ENCODE peak calls at places on chromosomes 7 and 10, in nine cellular contexts. One of them, this sample, is unnamed.

GRCh38 chr10:5317547-5318107 is 47.1 kb upstream of the UCN3 start:
- DNase-seq in mesenchymal stem cell: peak
- DNase-seq in AG04449: peak
- DNase-seq in astrocyte of the spinal cord: peak
- DNase-seq in heart left ventricle: no peak
- DNase-seq in neural progenitor cell: no peak
- DNase-seq in stomach: no peak
- DNase-seq in HCT116: no peak
- DNase-seq in body of pancreas: no peak
- DNase-seq in this sample: peak

GRCh38 chr10:105041956-105042355 is 400.9 kb downstream of the SORCS3 start:
- DNase-seq in mesenchymal stem cell: no peak
- DNase-seq in AG04449: no peak
- DNase-seq in astrocyte of the spinal cord: no peak
- DNase-seq in heart left ventricle: no peak
- DNase-seq in neural progenitor cell: no peak
- DNase-seq in stomach: no peak
- DNase-seq in HCT116: no peak
- DNase-seq in body of pancreas: peak
- DNase-seq in this sample: no peak

GRCh38 chr10:119115921-119116320 is 12.0 kb downstream of the DENND10 start:
- DNase-seq in mesenchymal stem cell: peak
- DNase-seq in AG04449: no peak
- DNase-seq in astrocyte of the spinal cord: no peak
- DNase-seq in heart left ventricle: no peak
- DNase-seq in neural progenitor cell: no peak
- DNase-seq in stomach: no peak
- DNase-seq in HCT116: no peak
- DNase-seq in body of pancreas: no peak
- DNase-seq in this sample: no peak

GRCh38 chr10:43249962-43250624 is 16.8 kb downstream of the RASGEF1A start:
- DNase-seq in mesenchymal stem cell: no peak
- DNase-seq in AG04449: no peak
- DNase-seq in astrocyte of the spinal cord: no peak
- DNase-seq in heart left ventricle: peak
- DNase-seq in neural progenitor cell: peak
- DNase-seq in stomach: peak
- DNase-seq in HCT116: no peak
- DNase-seq in body of pancreas: no peak
- DNase-seq in this sample: no peak

GRCh38 chr7:93890041-93890463 is 501 bp downstream of the TFPI2 start:
- DNase-seq in mesenchymal stem cell: peak
- DNase-seq in AG04449: no peak
- DNase-seq in astrocyte of the spinal cord: peak
- DNase-seq in heart left ventricle: no peak
- DNase-seq in neural progenitor cell: peak
- DNase-seq in stomach: no peak
- DNase-seq in HCT116: no peak
- DNase-seq in body of pancreas: peak
- DNase-seq in this sample: no peak

GRCh38 chr10:91077549-91078017 is 142.9 kb upstream of the PCGF5 start:
- DNase-seq in mesenchymal stem cell: no peak
- DNase-seq in AG04449: no peak
- DNase-seq in astrocyte of the spinal cord: peak
- DNase-seq in heart left ventricle: peak
- DNase-seq in neural progenitor cell: no peak
- DNase-seq in stomach: peak
- DNase-seq in HCT116: no peak
- DNase-seq in body of pancreas: peak
- DNase-seq in this sample: no peak

GRCh38 chr7:46290374-46291061 is 369.4 kb upstream of the IGFBP3 start:
- DNase-seq in mesenchymal stem cell: no peak
- DNase-seq in AG04449: no peak
- DNase-seq in astrocyte of the spinal cord: no peak
- DNase-seq in heart left ventricle: no peak
- DNase-seq in neural progenitor cell: no peak
- DNase-seq in stomach: no peak
- DNase-seq in HCT116: no peak
- DNase-seq in body of pancreas: no peak
- DNase-seq in this sample: no peak

GRCh38 chr10:59027975-59028640 is 148.3 kb upstream of the PHYHIPL start:
- DNase-seq in mesenchymal stem cell: no peak
- DNase-seq in AG04449: no peak
- DNase-seq in astrocyte of the spinal cord: peak
- DNase-seq in heart left ventricle: no peak
- DNase-seq in neural progenitor cell: no peak
- DNase-seq in stomach: no peak
- DNase-seq in HCT116: no peak
- DNase-seq in body of pancreas: no peak
- DNase-seq in this sample: no peak

DNA sequence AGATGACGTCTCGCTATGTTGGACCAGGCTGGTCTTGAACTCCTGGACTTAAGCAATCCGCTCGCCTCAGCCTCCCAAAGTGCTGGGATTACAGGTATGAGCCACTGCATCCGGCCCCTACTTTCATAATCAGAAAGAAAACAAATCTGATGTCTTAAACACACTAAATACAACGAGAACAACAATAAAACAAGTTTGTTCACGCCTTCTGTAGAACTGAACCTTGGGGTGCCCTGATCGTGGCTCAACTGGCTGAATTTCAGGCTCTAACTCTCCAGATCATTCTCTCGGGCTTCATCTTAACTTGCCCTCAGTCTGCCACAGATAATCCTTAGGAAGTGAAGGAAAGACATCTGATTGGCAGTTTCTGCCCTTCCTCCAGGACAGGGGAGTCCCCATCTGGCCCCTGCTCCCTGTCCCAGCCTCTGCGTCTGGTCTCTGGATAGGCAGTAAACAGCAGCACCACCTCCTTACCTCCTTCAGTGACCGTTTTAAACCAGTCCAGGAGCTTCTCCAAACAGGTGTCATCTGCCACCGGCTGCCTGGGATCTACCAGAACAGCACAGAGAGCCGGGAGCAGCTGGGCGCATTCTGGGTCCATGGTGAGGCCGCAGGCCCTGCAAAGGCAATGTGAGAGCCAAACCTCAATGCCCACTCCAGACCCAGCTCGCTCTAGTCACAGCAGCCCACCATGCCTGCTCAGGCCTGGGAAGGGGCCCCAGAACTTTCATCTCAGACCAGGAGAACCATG is 1.3 kb downstream of the BRAT1 start:
- DNase-seq in mesenchymal stem cell: no peak
- DNase-seq in AG04449: no peak
- DNase-seq in astrocyte of the spinal cord: no peak
- DNase-seq in heart left ventricle: no peak
- DNase-seq in neural progenitor cell: no peak
- DNase-seq in stomach: no peak
- DNase-seq in HCT116: no peak
- DNase-seq in body of pancreas: no peak
- DNase-seq in this sample: no peak
- H3K4me3 ChIP-seq in mesenchymal stem cell: no peak
- H3K4me3 ChIP-seq in AG04449: peak
- H3K4me3 ChIP-seq in astrocyte of the spinal cord: peak
- H3K4me3 ChIP-seq in heart left ventricle: peak
- H3K4me3 ChIP-seq in neural progenitor cell: peak
- H3K4me3 ChIP-seq in stomach: peak
- H3K4me3 ChIP-seq in HCT116: peak
- H3K4me3 ChIP-seq in body of pancreas: no peak
- H3K4me3 ChIP-seq in this sample: peak

GRCh38 chr10:113453351-113453750 is 99.5 kb upstream of the HABP2 start:
- DNase-seq in mesenchymal stem cell: no peak
- DNase-seq in AG04449: no peak
- DNase-seq in astrocyte of the spinal cord: no peak
- DNase-seq in heart left ventricle: no peak
- DNase-seq in neural progenitor cell: no peak
- DNase-seq in stomach: no peak
- DNase-seq in HCT116: no peak
- DNase-seq in body of pancreas: no peak
- DNase-seq in this sample: no peak

GRCh38 chr10:113457408-113457807 is 95.4 kb upstream of the HABP2 start:
- DNase-seq in mesenchymal stem cell: no peak
- DNase-seq in AG04449: no peak
- DNase-seq in astrocyte of the spinal cord: no peak
- DNase-seq in heart left ventricle: no peak
- DNase-seq in neural progenitor cell: no peak
- DNase-seq in stomach: no peak
- DNase-seq in HCT116: no peak
- DNase-seq in body of pancreas: no peak
- DNase-seq in this sample: no peak

GRCh38 chr10:113456741-113457140 is 96.1 kb upstream of the HABP2 start:
- DNase-seq in mesenchymal stem cell: no peak
- DNase-seq in AG04449: no peak
- DNase-seq in astrocyte of the spinal cord: no peak
- DNase-seq in heart left ventricle: no peak
- DNase-seq in neural progenitor cell: no peak
- DNase-seq in stomach: no peak
- DNase-seq in HCT116: no peak
- DNase-seq in body of pancreas: no peak
- DNase-seq in this sample: no peak

GRCh38 chr10:113452146-113452545 is 100.7 kb upstream of the HABP2 start:
- DNase-seq in mesenchymal stem cell: no peak
- DNase-seq in AG04449: no peak
- DNase-seq in astrocyte of the spinal cord: no peak
- DNase-seq in heart left ventricle: no peak
- DNase-seq in neural progenitor cell: no peak
- DNase-seq in stomach: no peak
- DNase-seq in HCT116: no peak
- DNase-seq in body of pancreas: no peak
- DNase-seq in this sample: no peak

DNA sequence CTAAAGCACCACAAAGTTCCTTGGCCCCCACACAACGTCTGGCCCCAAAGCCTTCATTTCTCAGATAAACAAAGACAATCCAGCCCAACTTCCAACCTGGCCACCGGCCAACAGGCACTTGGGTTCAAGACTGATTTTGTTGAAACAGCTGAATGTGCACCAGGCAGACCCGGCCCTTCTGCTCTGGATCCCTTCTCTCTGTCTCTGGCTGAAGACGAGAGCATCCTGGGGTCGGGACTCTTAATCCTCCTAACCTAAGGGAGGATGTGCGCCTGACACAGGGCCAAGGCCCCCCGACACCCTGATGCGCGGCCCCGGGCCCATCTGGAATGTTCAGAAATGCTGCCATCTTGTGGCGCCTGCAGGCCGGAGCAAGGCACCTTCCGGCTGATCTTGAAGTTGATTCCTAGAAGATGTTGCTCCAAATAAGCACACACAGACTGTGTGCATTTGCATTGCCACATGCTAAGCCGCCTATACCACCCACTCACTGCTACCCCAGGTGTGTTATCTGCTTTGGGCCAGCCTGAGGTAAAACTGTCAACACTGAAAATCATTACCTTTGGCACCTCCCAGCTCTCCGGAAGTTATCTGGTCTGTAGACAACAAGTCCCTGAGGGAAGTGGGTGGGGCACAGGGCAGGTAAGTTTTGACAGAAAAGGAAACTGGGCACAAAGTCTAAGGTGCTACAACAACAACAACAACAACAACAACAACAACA is 98.4 kb upstream of the HABP2 start:
- DNase-seq in mesenchymal stem cell: peak
- DNase-seq in AG04449: no peak
- DNase-seq in astrocyte of the spinal cord: peak
- DNase-seq in heart left ventricle: peak
- DNase-seq in neural progenitor cell: peak
- DNase-seq in stomach: peak
- DNase-seq in HCT116: peak
- DNase-seq in body of pancreas: peak
- DNase-seq in this sample: no peak
- H3K4me3 ChIP-seq in mesenchymal stem cell: peak
- H3K4me3 ChIP-seq in AG04449: no peak
- H3K4me3 ChIP-seq in astrocyte of the spinal cord: no peak
- H3K4me3 ChIP-seq in heart left ventricle: no peak
- H3K4me3 ChIP-seq in neural progenitor cell: no peak
- H3K4me3 ChIP-seq in stomach: no peak
- H3K4me3 ChIP-seq in HCT116: peak
- H3K4me3 ChIP-seq in body of pancreas: no peak
- H3K4me3 ChIP-seq in this sample: no peak

GRCh38 chr10:113100299-113100680 is 150.2 kb downstream of the TCF7L2 start:
- DNase-seq in mesenchymal stem cell: no peak
- DNase-seq in AG04449: no peak
- DNase-seq in astrocyte of the spinal cord: no peak
- DNase-seq in heart left ventricle: no peak
- DNase-seq in neural progenitor cell: no peak
- DNase-seq in stomach: no peak
- DNase-seq in HCT116: no peak
- DNase-seq in body of pancreas: no peak
- DNase-seq in this sample: no peak

GRCh38 chr10:113108180-113108835 is 158.3 kb downstream of the TCF7L2 start:
- DNase-seq in mesenchymal stem cell: no peak
- DNase-seq in AG04449: no peak
- DNase-seq in astrocyte of the spinal cord: no peak
- DNase-seq in heart left ventricle: no peak
- DNase-seq in neural progenitor cell: peak
- DNase-seq in stomach: no peak
- DNase-seq in HCT116: no peak
- DNase-seq in body of pancreas: no peak
- DNase-seq in this sample: no peak

GRCh38 chr10:113104071-113104470 is 154.0 kb downstream of the TCF7L2 start:
- DNase-seq in mesenchymal stem cell: peak
- DNase-seq in AG04449: no peak
- DNase-seq in astrocyte of the spinal cord: no peak
- DNase-seq in heart left ventricle: no peak
- DNase-seq in neural progenitor cell: no peak
- DNase-seq in stomach: no peak
- DNase-seq in HCT116: no peak
- DNase-seq in body of pancreas: no peak
- DNase-seq in this sample: no peak

GRCh38 chr10:113099431-113100298 is 149.6 kb downstream of the TCF7L2 start:
- DNase-seq in mesenchymal stem cell: peak
- DNase-seq in AG04449: no peak
- DNase-seq in astrocyte of the spinal cord: no peak
- DNase-seq in heart left ventricle: no peak
- DNase-seq in neural progenitor cell: peak
- DNase-seq in stomach: no peak
- DNase-seq in HCT116: no peak
- DNase-seq in body of pancreas: peak
- DNase-seq in this sample: no peak

GRCh38 chr10:113103131-113103830 is 153.2 kb downstream of the TCF7L2 start:
- DNase-seq in mesenchymal stem cell: peak
- DNase-seq in AG04449: no peak
- DNase-seq in astrocyte of the spinal cord: no peak
- DNase-seq in heart left ventricle: no peak
- DNase-seq in neural progenitor cell: no peak
- DNase-seq in stomach: no peak
- DNase-seq in HCT116: no peak
- DNase-seq in body of pancreas: no peak
- DNase-seq in this sample: peak
- H3K4me3 ChIP-seq in mesenchymal stem cell: no peak
- H3K4me3 ChIP-seq in AG04449: no peak
- H3K4me3 ChIP-seq in astrocyte of the spinal cord: no peak
- H3K4me3 ChIP-seq in heart left ventricle: no peak
- H3K4me3 ChIP-seq in neural progenitor cell: no peak
- H3K4me3 ChIP-seq in stomach: no peak
- H3K4me3 ChIP-seq in HCT116: no peak
- H3K4me3 ChIP-seq in body of pancreas: no peak
- H3K4me3 ChIP-seq in this sample: peak

DNA sequence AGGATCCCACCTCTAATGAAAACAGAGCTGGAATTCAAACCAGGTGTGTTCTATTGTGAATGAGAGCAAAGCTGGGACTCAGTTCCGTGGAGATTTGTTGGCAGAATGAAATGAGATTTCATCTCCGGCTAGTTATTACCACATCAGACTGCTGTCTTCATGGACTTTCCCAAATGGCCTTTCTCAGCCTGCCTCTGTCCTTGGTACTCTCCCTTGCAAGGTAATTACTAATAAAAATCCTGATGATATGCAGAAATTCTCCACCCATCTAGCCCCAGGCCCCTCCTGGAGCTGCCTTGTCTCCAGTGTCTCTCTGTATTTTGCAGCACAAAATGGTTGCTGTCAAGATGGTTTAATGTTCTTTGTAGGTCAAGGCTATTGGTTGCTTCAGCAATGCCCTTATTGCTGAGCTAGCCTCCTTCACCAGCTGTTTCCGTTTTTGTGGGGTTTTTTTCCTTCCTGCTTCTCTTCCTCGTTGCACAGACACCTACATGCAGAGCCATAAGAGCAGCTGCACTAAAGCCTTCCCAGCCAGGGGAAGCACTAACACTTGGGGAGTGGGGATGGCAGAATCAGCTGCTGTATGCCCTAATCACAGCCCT is 185.0 kb upstream of the GHITM start:
- DNase-seq in mesenchymal stem cell: no peak
- DNase-seq in AG04449: no peak
- DNase-seq in astrocyte of the spinal cord: no peak
- DNase-seq in heart left ventricle: no peak
- DNase-seq in neural progenitor cell: no peak
- DNase-seq in stomach: no peak
- DNase-seq in HCT116: no peak
- DNase-seq in body of pancreas: no peak
- DNase-seq in this sample: no peak
- H3K4me3 ChIP-seq in mesenchymal stem cell: no peak
- H3K4me3 ChIP-seq in AG04449: no peak
- H3K4me3 ChIP-seq in astrocyte of the spinal cord: no peak
- H3K4me3 ChIP-seq in heart left ventricle: no peak
- H3K4me3 ChIP-seq in neural progenitor cell: no peak
- H3K4me3 ChIP-seq in stomach: no peak
- H3K4me3 ChIP-seq in HCT116: no peak
- H3K4me3 ChIP-seq in body of pancreas: no peak
- H3K4me3 ChIP-seq in this sample: no peak

This sample was measured in HFF-Myc.